ENCODE peak calls at places on chromosomes 5 and 9, in ten cellular contexts. One of them, this sample, is unnamed.

GRCh38 chr9:91847576-91847975 is 102.5 kb downstream of the ROR2 start:
- DNase-seq in psoas muscle: no peak
- DNase-seq in A549: no peak
- DNase-seq in stomach: peak; percentile 15
- DNase-seq in CD8-positive, alpha-beta T cell: no peak
- DNase-seq in hepatocyte: peak; percentile 64
- DNase-seq in upper lobe of left lung: no peak
- DNase-seq in heart right ventricle: no peak
- DNase-seq in GM12878: no peak
- DNase-seq in sigmoid colon: no peak
- DNase-seq in this sample: no peak

GRCh38 chr9:71733176-71733575 is 35.1 kb downstream of the CEMIP2 start:
- DNase-seq in sigmoid colon: no peak
- DNase-seq in psoas muscle: no peak
- DNase-seq in stomach: no peak
- DNase-seq in heart right ventricle: no peak
- DNase-seq in CD8-positive, alpha-beta T cell: no peak
- DNase-seq in GM12878: no peak
- DNase-seq in hepatocyte: no peak
- DNase-seq in A549: no peak
- DNase-seq in upper lobe of left lung: no peak
- DNase-seq in this sample: no peak

GRCh38 chr5:124790261-124790894 is 43.9 kb upstream of the ZNF608 start:
- DNase-seq in A549: peak; percentile 15
- DNase-seq in stomach: no peak
- DNase-seq in GM12878: no peak
- DNase-seq in upper lobe of left lung: no peak
- DNase-seq in sigmoid colon: no peak
- DNase-seq in hepatocyte: peak; percentile 24
- DNase-seq in psoas muscle: no peak
- DNase-seq in heart right ventricle: no peak
- DNase-seq in CD8-positive, alpha-beta T cell: no peak
- DNase-seq in this sample: no peak

GRCh38 chr5:111439473-111440075 is 72.8 kb downstream of the STARD4 start:
- DNase-seq in psoas muscle: no peak
- DNase-seq in stomach: no peak
- DNase-seq in GM12878: no peak
- DNase-seq in A549: no peak
- DNase-seq in heart right ventricle: no peak
- DNase-seq in hepatocyte: no peak
- DNase-seq in sigmoid colon: no peak
- DNase-seq in CD8-positive, alpha-beta T cell: no peak
- DNase-seq in upper lobe of left lung: no peak
- DNase-seq in this sample: no peak

GRCh38 chr9:107190031-107190935 is 92.8 kb upstream of the RAD23B start:
- DNase-seq in heart right ventricle: no peak
- DNase-seq in sigmoid colon: no peak
- DNase-seq in upper lobe of left lung: no peak
- DNase-seq in GM12878: no peak
- DNase-seq in A549: no peak
- DNase-seq in CD8-positive, alpha-beta T cell: no peak
- DNase-seq in hepatocyte: no peak
- DNase-seq in psoas muscle: no peak
- DNase-seq in stomach: no peak
- DNase-seq in this sample: no peak

GRCh38 chr9:117080996-117081395 is 333.9 kb downstream of the ASTN2 start:
- DNase-seq in CD8-positive, alpha-beta T cell: no peak
- DNase-seq in psoas muscle: no peak
- DNase-seq in hepatocyte: no peak
- DNase-seq in stomach: no peak
- DNase-seq in upper lobe of left lung: no peak
- DNase-seq in sigmoid colon: no peak
- DNase-seq in heart right ventricle: no peak
- DNase-seq in A549: no peak
- DNase-seq in GM12878: no peak
- DNase-seq in this sample: no peak

GRCh38 chr5:156208271-156208670 is 118.7 kb upstream of the SGCD start:
- DNase-seq in heart right ventricle: no peak
- DNase-seq in upper lobe of left lung: no peak
- DNase-seq in psoas muscle: no peak
- DNase-seq in hepatocyte: peak; percentile 35
- DNase-seq in A549: no peak
- DNase-seq in CD8-positive, alpha-beta T cell: no peak
- DNase-seq in sigmoid colon: no peak
- DNase-seq in stomach: no peak
- DNase-seq in GM12878: no peak
- DNase-seq in this sample: no peak

GRCh38 chr5:56279979-56280378 is 46.8 kb upstream of the ANKRD55 start:
- DNase-seq in hepatocyte: no peak
- DNase-seq in upper lobe of left lung: no peak
- DNase-seq in CD8-positive, alpha-beta T cell: no peak
- DNase-seq in heart right ventricle: no peak
- DNase-seq in GM12878: no peak
- DNase-seq in sigmoid colon: no peak
- DNase-seq in stomach: no peak
- DNase-seq in A549: no peak
- DNase-seq in psoas muscle: no peak
- DNase-seq in this sample: no peak

GRCh38 chr9:135803441-135803840 is 101.5 kb downstream of the KCNT1 start:
- DNase-seq in sigmoid colon: no peak
- DNase-seq in heart right ventricle: peak; percentile 8
- DNase-seq in GM12878: no peak
- DNase-seq in hepatocyte: no peak
- DNase-seq in upper lobe of left lung: peak; percentile 46
- DNase-seq in A549: no peak
- DNase-seq in psoas muscle: peak; percentile 16
- DNase-seq in stomach: no peak
- DNase-seq in CD8-positive, alpha-beta T cell: no peak
- DNase-seq in this sample: no peak

GRCh38 chr5:83744851-83745250 is 24.2 kb upstream of the HAPLN1 start:
- DNase-seq in sigmoid colon: no peak
- DNase-seq in psoas muscle: no peak
- DNase-seq in heart right ventricle: no peak
- DNase-seq in GM12878: no peak
- DNase-seq in A549: no peak
- DNase-seq in hepatocyte: no peak
- DNase-seq in CD8-positive, alpha-beta T cell: no peak
- DNase-seq in stomach: no peak
- DNase-seq in upper lobe of left lung: no peak
- DNase-seq in this sample: no peak
- H3K4me3 ChIP-seq in sigmoid colon: no peak overlapping the region
- H3K4me3 ChIP-seq in psoas muscle: no peak overlapping the region
- H3K4me3 ChIP-seq in heart right ventricle: no peak overlapping the region
- H3K4me3 ChIP-seq in GM12878: no peak overlapping the region
- H3K4me3 ChIP-seq in A549: no peak overlapping the region
- H3K4me3 ChIP-seq in hepatocyte: no peak overlapping the region
- H3K4me3 ChIP-seq in CD8-positive, alpha-beta T cell: no peak overlapping the region
- H3K4me3 ChIP-seq in stomach: no peak overlapping the region
- H3K4me3 ChIP-seq in upper lobe of left lung: no peak overlapping the region
- H3K4me3 ChIP-seq in this sample: no peak overlapping the region

GRCh38 chr9:33105504-33105903 is 29.0 kb upstream of the SMU1 start:
- DNase-seq in CD8-positive, alpha-beta T cell: no peak
- DNase-seq in GM12878: no peak
- DNase-seq in psoas muscle: no peak
- DNase-seq in A549: no peak
- DNase-seq in hepatocyte: no peak
- DNase-seq in sigmoid colon: no peak
- DNase-seq in upper lobe of left lung: no peak
- DNase-seq in stomach: no peak
- DNase-seq in heart right ventricle: no peak
- DNase-seq in this sample: no peak

GRCh38 chr9:33105939-33106338 is 29.5 kb upstream of the SMU1 start:
- DNase-seq in stomach: no peak
- DNase-seq in CD8-positive, alpha-beta T cell: no peak
- DNase-seq in heart right ventricle: no peak
- DNase-seq in upper lobe of left lung: no peak
- DNase-seq in hepatocyte: no peak
- DNase-seq in psoas muscle: no peak
- DNase-seq in GM12878: no peak
- DNase-seq in A549: no peak
- DNase-seq in sigmoid colon: no peak
- DNase-seq in this sample: no peak

GRCh38 chr9:33107762-33108161 is 31.3 kb upstream of the SMU1 start:
- DNase-seq in GM12878: no peak
- DNase-seq in hepatocyte: peak; percentile 2
- DNase-seq in heart right ventricle: no peak
- DNase-seq in stomach: no peak
- DNase-seq in psoas muscle: no peak
- DNase-seq in upper lobe of left lung: no peak
- DNase-seq in sigmoid colon: no peak
- DNase-seq in CD8-positive, alpha-beta T cell: no peak
- DNase-seq in A549: no peak
- DNase-seq in this sample: no peak

GRCh38 chr9:33106827-33107621 is 30.6 kb upstream of the SMU1 start:
- DNase-seq in hepatocyte: peak; percentile 22
- DNase-seq in upper lobe of left lung: peak; percentile 50
- DNase-seq in CD8-positive, alpha-beta T cell: peak; percentile 41
- DNase-seq in heart right ventricle: peak; percentile 42
- DNase-seq in sigmoid colon: peak; percentile 76
- DNase-seq in GM12878: no peak
- DNase-seq in psoas muscle: peak; percentile 76
- DNase-seq in stomach: peak; percentile 45
- DNase-seq in A549: no peak
- DNase-seq in this sample: no peak

GRCh38 chr9:33106372-33106771 is 29.9 kb upstream of the SMU1 start:
- DNase-seq in psoas muscle: no peak
- DNase-seq in CD8-positive, alpha-beta T cell: no peak
- DNase-seq in heart right ventricle: no peak
- DNase-seq in stomach: no peak
- DNase-seq in GM12878: no peak
- DNase-seq in upper lobe of left lung: no peak
- DNase-seq in hepatocyte: peak; percentile 2
- DNase-seq in A549: no peak
- DNase-seq in sigmoid colon: no peak
- DNase-seq in this sample: no peak
- H3K27ac ChIP-seq in psoas muscle: peak overlapping the region; percentile 56
- H3K27ac ChIP-seq in CD8-positive, alpha-beta T cell: no peak overlapping the region
- H3K27ac ChIP-seq in heart right ventricle: peak overlapping the region; percentile 91
- H3K27ac ChIP-seq in stomach: peak overlapping the region; percentile 62
- H3K27ac ChIP-seq in GM12878: no peak overlapping the region
- H3K27ac ChIP-seq in upper lobe of left lung: no peak overlapping the region
- H3K27ac ChIP-seq in hepatocyte: no peak overlapping the region
- H3K27ac ChIP-seq in A549: no peak overlapping the region
- H3K27ac ChIP-seq in sigmoid colon: no peak overlapping the region
- H3K27ac ChIP-seq in this sample: peak overlapping the region; percentile 70

GRCh38 chr9:96498796-96499195 is 48.8 kb downstream of the HABP4 start:
- DNase-seq in hepatocyte: no peak
- DNase-seq in heart right ventricle: no peak
- DNase-seq in CD8-positive, alpha-beta T cell: no peak
- DNase-seq in GM12878: no peak
- DNase-seq in psoas muscle: no peak
- DNase-seq in upper lobe of left lung: no peak
- DNase-seq in A549: no peak
- DNase-seq in stomach: no peak
- DNase-seq in sigmoid colon: no peak
- DNase-seq in this sample: no peak

GRCh38 chr9:96495341-96495740 is 45.4 kb downstream of the HABP4 start:
- DNase-seq in psoas muscle: no peak
- DNase-seq in GM12878: no peak
- DNase-seq in sigmoid colon: no peak
- DNase-seq in A549: no peak
- DNase-seq in heart right ventricle: no peak
- DNase-seq in hepatocyte: no peak
- DNase-seq in upper lobe of left lung: no peak
- DNase-seq in stomach: no peak
- DNase-seq in CD8-positive, alpha-beta T cell: no peak
- DNase-seq in this sample: peak; percentile 53

GRCh38 chr9:96499257-96499656 is 49.3 kb downstream of the HABP4 start:
- DNase-seq in upper lobe of left lung: peak; percentile 69
- DNase-seq in psoas muscle: no peak
- DNase-seq in heart right ventricle: no peak
- DNase-seq in hepatocyte: no peak
- DNase-seq in stomach: no peak
- DNase-seq in sigmoid colon: no peak
- DNase-seq in A549: no peak
- DNase-seq in CD8-positive, alpha-beta T cell: no peak
- DNase-seq in GM12878: no peak
- DNase-seq in this sample: no peak

GRCh38 chr9:96496368-96497116 is 46.6 kb downstream of the HABP4 start:
- DNase-seq in sigmoid colon: no peak
- DNase-seq in A549: no peak
- DNase-seq in upper lobe of left lung: peak; percentile 85
- DNase-seq in heart right ventricle: no peak
- DNase-seq in stomach: no peak
- DNase-seq in psoas muscle: no peak
- DNase-seq in CD8-positive, alpha-beta T cell: no peak
- DNase-seq in hepatocyte: no peak
- DNase-seq in GM12878: no peak
- DNase-seq in this sample: no peak

GRCh38 chr9:96497117-96497399 is 47.1 kb downstream of the HABP4 start:
- DNase-seq in stomach: no peak
- DNase-seq in heart right ventricle: no peak
- DNase-seq in CD8-positive, alpha-beta T cell: no peak
- DNase-seq in GM12878: no peak
- DNase-seq in A549: no peak
- DNase-seq in upper lobe of left lung: no peak
- DNase-seq in psoas muscle: no peak
- DNase-seq in hepatocyte: no peak
- DNase-seq in sigmoid colon: no peak
- DNase-seq in this sample: no peak
- TF ChIP-seq CTCF in stomach: no peak
- TF ChIP-seq CTCF in heart right ventricle: no peak
- TF ChIP-seq CTCF in CD8-positive, alpha-beta T cell: no peak
- TF ChIP-seq CTCF in GM12878: no peak
- TF ChIP-seq CTCF in A549: no peak
- TF ChIP-seq CTCF in upper lobe of left lung: no peak
- TF ChIP-seq CTCF in psoas muscle: no peak
- TF ChIP-seq CTCF in hepatocyte: no peak
- TF ChIP-seq CTCF in sigmoid colon: no peak
- TF ChIP-seq CTCF in this sample: no peak

GRCh38 chr5:16736158-16736994 is 119.6 kb upstream of the RETREG1 start:
- DNase-seq in psoas muscle: no peak
- DNase-seq in GM12878: no peak
- DNase-seq in hepatocyte: peak; percentile 72
- DNase-seq in A549: no peak
- DNase-seq in upper lobe of left lung: no peak
- DNase-seq in sigmoid colon: no peak
- DNase-seq in stomach: peak; percentile 83
- DNase-seq in CD8-positive, alpha-beta T cell: no peak
- DNase-seq in heart right ventricle: no peak
- DNase-seq in this sample: peak; percentile 71

GRCh38 chr5:16737173-16737572 is 120.4 kb upstream of the RETREG1 start:
- DNase-seq in upper lobe of left lung: no peak
- DNase-seq in heart right ventricle: no peak
- DNase-seq in hepatocyte: no peak
- DNase-seq in GM12878: no peak
- DNase-seq in sigmoid colon: no peak
- DNase-seq in psoas muscle: no peak
- DNase-seq in CD8-positive, alpha-beta T cell: no peak
- DNase-seq in A549: no peak
- DNase-seq in stomach: no peak
- DNase-seq in this sample: no peak

GRCh38 chr5:16737620-16738364 is 121.0 kb upstream of the RETREG1 start:
- DNase-seq in CD8-positive, alpha-beta T cell: no peak
- DNase-seq in GM12878: no peak
- DNase-seq in A549: no peak
- DNase-seq in hepatocyte: peak; percentile 55
- DNase-seq in psoas muscle: no peak
- DNase-seq in stomach: no peak
- DNase-seq in heart right ventricle: no peak
- DNase-seq in sigmoid colon: no peak
- DNase-seq in upper lobe of left lung: no peak
- DNase-seq in this sample: no peak

GRCh38 chr5:16733597-16733996 is 116.8 kb upstream of the RETREG1 start:
- DNase-seq in stomach: no peak
- DNase-seq in psoas muscle: no peak
- DNase-seq in heart right ventricle: no peak
- DNase-seq in GM12878: no peak
- DNase-seq in CD8-positive, alpha-beta T cell: no peak
- DNase-seq in A549: no peak
- DNase-seq in upper lobe of left lung: no peak
- DNase-seq in sigmoid colon: no peak
- DNase-seq in hepatocyte: no peak
- DNase-seq in this sample: no peak

GRCh38 chr5:16735092-16735970 is 118.5 kb upstream of the RETREG1 start:
- DNase-seq in stomach: no peak
- DNase-seq in hepatocyte: peak; percentile 53
- DNase-seq in A549: no peak
- DNase-seq in heart right ventricle: no peak
- DNase-seq in sigmoid colon: no peak
- DNase-seq in CD8-positive, alpha-beta T cell: no peak
- DNase-seq in psoas muscle: no peak
- DNase-seq in upper lobe of left lung: no peak
- DNase-seq in GM12878: no peak
- DNase-seq in this sample: no peak
- H3K4me3 ChIP-seq in stomach: no peak overlapping the region
- H3K4me3 ChIP-seq in hepatocyte: peak overlapping the region; percentile 42
- H3K4me3 ChIP-seq in A549: no peak overlapping the region
- H3K4me3 ChIP-seq in heart right ventricle: no peak overlapping the region
- H3K4me3 ChIP-seq in sigmoid colon: no peak overlapping the region
- H3K4me3 ChIP-seq in CD8-positive, alpha-beta T cell: no peak overlapping the region
- H3K4me3 ChIP-seq in psoas muscle: no peak overlapping the region
- H3K4me3 ChIP-seq in upper lobe of left lung: no peak overlapping the region
- H3K4me3 ChIP-seq in GM12878: no peak overlapping the region
- H3K4me3 ChIP-seq in this sample: no peak overlapping the region